ENCODE peak calls at places on chromosomes 7 and 10, in five cellular contexts. One of them, this sample, is unnamed.
A peak's percentile ranks its signal among the peaks of the same experiment; 100 is the strongest.

GRCh38 chr10:112990271-112990670 is 40.2 kb downstream of the TCF7L2 start:
- DNase-seq in neuronal stem cell: no peak
- DNase-seq in H1: no peak
- DNase-seq in IMR-90: no peak
- DNase-seq in mesendoderm: peak; percentile 45
- DNase-seq in this sample: no peak

GRCh38 chr7:112125250-112125649 is 80.9 kb downstream of the DOCK4 start:
- DNase-seq in neuronal stem cell: no peak
- DNase-seq in H1: no peak
- DNase-seq in IMR-90: no peak
- DNase-seq in mesendoderm: no peak
- DNase-seq in this sample: no peak

GRCh38 chr10:71634531-71635164 is 84.9 kb downstream of the C10orf105 start:
- DNase-seq in neuronal stem cell: no peak
- DNase-seq in H1: no peak
- DNase-seq in IMR-90: no peak
- DNase-seq in mesendoderm: no peak
- DNase-seq in this sample: no peak

GRCh38 chr7:112933598-112933997 is 143.4 kb upstream of the TMEM168 start:
- DNase-seq in neuronal stem cell: no peak
- DNase-seq in H1: no peak
- DNase-seq in IMR-90: no peak
- DNase-seq in mesendoderm: peak; percentile 3
- DNase-seq in this sample: no peak

GRCh38 chr10:128062331-128062730 is 63.9 kb downstream of the MKI67 start:
- DNase-seq in neuronal stem cell: no peak
- DNase-seq in H1: no peak
- DNase-seq in IMR-90: no peak
- DNase-seq in mesendoderm: peak; percentile 84
- DNase-seq in this sample: no peak

GRCh38 chr7:131897790-131898165 is 341.4 kb upstream of the PODXL start:
- DNase-seq in neuronal stem cell: no peak
- DNase-seq in H1: no peak
- DNase-seq in IMR-90: no peak
- DNase-seq in mesendoderm: peak; percentile 46
- DNase-seq in this sample: peak; percentile 18

GRCh38 chr10:1581189-1581588 is 156.1 kb downstream of the ADARB2 start:
- DNase-seq in neuronal stem cell: no peak
- DNase-seq in H1: no peak
- DNase-seq in IMR-90: no peak
- DNase-seq in mesendoderm: peak; percentile 61
- DNase-seq in this sample: peak; percentile 61

GRCh38 chr10:108399466-108399865 is 1235.0 kb upstream of the SORCS1 start:
- DNase-seq in neuronal stem cell: no peak
- DNase-seq in H1: no peak
- DNase-seq in IMR-90: no peak
- DNase-seq in mesendoderm: no peak
- DNase-seq in this sample: no peak

GRCh38 chr7:151686826-151687225 is 167.1 kb upstream of the RHEB start:
- DNase-seq in neuronal stem cell: no peak
- DNase-seq in H1: no peak
- DNase-seq in IMR-90: no peak
- DNase-seq in mesendoderm: no peak
- DNase-seq in this sample: no peak

GRCh38 chr10:61669849-61670248 is 7.1 kb downstream of the CABCOCO1 start:
- DNase-seq in neuronal stem cell: no peak
- DNase-seq in H1: no peak
- DNase-seq in IMR-90: no peak
- DNase-seq in mesendoderm: no peak
- DNase-seq in this sample: no peak

GRCh38 chr7:124057872-124058271 is 25.0 kb upstream of the TMEM229A start:
- DNase-seq in neuronal stem cell: no peak
- DNase-seq in H1: no peak
- DNase-seq in IMR-90: no peak
- DNase-seq in mesendoderm: no peak
- DNase-seq in this sample: no peak

GRCh38 chr10:58513189-58514101 is 773 bp downstream of the BICC1 start:
- DNase-seq in neuronal stem cell: peak; percentile 41
- DNase-seq in H1: peak; percentile 68
- DNase-seq in IMR-90: peak; percentile 84
- DNase-seq in mesendoderm: peak; percentile 50
- DNase-seq in this sample: peak; percentile 39

GRCh38 chr10:36526045-36526444 is 599.4 kb upstream of the ANKRD30A start:
- DNase-seq in neuronal stem cell: no peak
- DNase-seq in H1: no peak
- DNase-seq in IMR-90: no peak
- DNase-seq in mesendoderm: no peak
- DNase-seq in this sample: no peak

GRCh38 chr10:17074548-17074860 is 55.1 kb downstream of the CUBN start:
- DNase-seq in neuronal stem cell: no peak
- DNase-seq in H1: no peak
- DNase-seq in IMR-90: peak; percentile 52
- DNase-seq in mesendoderm: no peak
- DNase-seq in this sample: no peak

GRCh38 chr7:127816354-127817190 is 164.6 kb downstream of the SND1 start:
- DNase-seq in neuronal stem cell: no peak
- DNase-seq in H1: no peak
- DNase-seq in IMR-90: no peak
- DNase-seq in mesendoderm: no peak
- DNase-seq in this sample: no peak

GRCh38 chr10:101389986-101390531 is 36.1 kb downstream of the BTRC start:
- DNase-seq in neuronal stem cell: no peak
- DNase-seq in H1: no peak
- DNase-seq in IMR-90: no peak
- DNase-seq in mesendoderm: no peak
- DNase-seq in this sample: no peak

GRCh38 chr10:69952069-69952800 is 100.4 kb upstream of the MACROH2A2 start:
- DNase-seq in neuronal stem cell: no peak
- DNase-seq in H1: no peak
- DNase-seq in IMR-90: no peak
- DNase-seq in mesendoderm: no peak
- DNase-seq in this sample: no peak

GRCh38 chr7:138945169-138945568 is 36.0 kb downstream of the KIAA1549 start:
- DNase-seq in neuronal stem cell: no peak
- DNase-seq in H1: no peak
- DNase-seq in IMR-90: no peak
- DNase-seq in mesendoderm: peak; percentile 81
- DNase-seq in this sample: no peak

GRCh38 chr10:29140991-29141390 is 147.9 kb upstream of the LYZL1 start:
- DNase-seq in neuronal stem cell: no peak
- DNase-seq in H1: no peak
- DNase-seq in IMR-90: peak; percentile 92
- DNase-seq in mesendoderm: peak; percentile 87
- DNase-seq in this sample: no peak

GRCh38 chr10:75530337-75530736 is 98.9 kb downstream of the LRMDA start:
- DNase-seq in neuronal stem cell: no peak
- DNase-seq in H1: no peak
- DNase-seq in IMR-90: no peak
- DNase-seq in mesendoderm: peak; percentile 59
- DNase-seq in this sample: no peak

GRCh38 chr10:69801434-69802315 is at the start of gene COL13A1:
- DNase-seq in neuronal stem cell: peak; percentile 74
- DNase-seq in H1: peak; percentile 89
- DNase-seq in IMR-90: peak; percentile 75
- DNase-seq in mesendoderm: peak; percentile 97
- DNase-seq in this sample: peak; percentile 93

GRCh38 chr7:121634356-121634755 is 238.2 kb upstream of the FAM3C start:
- DNase-seq in neuronal stem cell: no peak
- DNase-seq in H1: no peak
- DNase-seq in IMR-90: no peak
- DNase-seq in mesendoderm: peak; percentile 48
- DNase-seq in this sample: no peak

GRCh38 chr7:41918597-41918996 is 215.7 kb upstream of the INHBA start:
- DNase-seq in neuronal stem cell: no peak
- DNase-seq in H1: no peak
- DNase-seq in IMR-90: peak; percentile 98
- DNase-seq in mesendoderm: no peak
- DNase-seq in this sample: no peak

GRCh38 chr10:34751272-34751671 is 63.8 kb downstream of the PARD3 start:
- DNase-seq in neuronal stem cell: no peak
- DNase-seq in H1: no peak
- DNase-seq in IMR-90: no peak
- DNase-seq in mesendoderm: no peak
- DNase-seq in this sample: no peak

GRCh38 chr10:34756584-34756983 is 58.5 kb downstream of the PARD3 start:
- DNase-seq in neuronal stem cell: no peak
- DNase-seq in H1: no peak
- DNase-seq in IMR-90: no peak
- DNase-seq in mesendoderm: no peak
- DNase-seq in this sample: no peak

GRCh38 chr10:34757933-34758332 is 57.2 kb downstream of the PARD3 start:
- DNase-seq in neuronal stem cell: no peak
- DNase-seq in H1: no peak
- DNase-seq in IMR-90: no peak
- DNase-seq in mesendoderm: no peak
- DNase-seq in this sample: no peak

GRCh38 chr10:34748767-34749166 is 66.3 kb downstream of the PARD3 start:
- DNase-seq in neuronal stem cell: no peak
- DNase-seq in H1: no peak
- DNase-seq in IMR-90: no peak
- DNase-seq in mesendoderm: no peak
- DNase-seq in this sample: no peak

DNA sequence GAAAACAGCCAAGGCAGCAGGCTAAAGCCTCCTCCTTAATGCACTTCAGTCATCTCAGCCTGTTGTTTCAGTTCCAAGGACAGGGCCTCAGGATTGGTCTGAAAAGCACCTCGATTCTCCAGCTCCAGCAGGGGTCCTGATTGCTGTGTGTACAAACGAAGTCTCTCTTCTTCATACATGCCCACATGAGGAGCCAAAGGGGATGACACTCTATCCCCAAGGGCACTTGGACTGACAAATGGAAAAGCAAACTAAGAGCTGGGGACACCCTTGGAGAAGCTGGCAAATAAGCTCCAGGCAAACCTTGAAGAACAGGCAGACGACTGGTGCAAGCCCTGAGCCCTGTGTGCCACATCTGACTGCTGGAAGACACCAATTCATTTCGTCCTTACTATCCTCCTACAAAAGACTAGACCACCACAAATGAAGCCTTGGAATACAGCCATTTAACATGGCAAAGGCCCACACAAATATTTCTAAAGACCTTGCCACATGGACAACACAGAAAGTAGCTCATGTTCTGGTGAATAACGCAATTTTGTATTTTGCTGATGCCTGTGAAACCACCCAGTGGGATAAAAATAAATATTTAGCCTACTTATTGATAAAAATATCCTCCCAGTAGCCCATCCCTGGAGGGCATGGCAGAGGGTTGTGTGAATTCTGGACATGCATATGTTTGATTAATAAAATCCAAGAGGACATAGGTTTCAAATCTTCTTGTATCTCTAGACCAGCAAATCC is 61.9 kb downstream of the PARD3 start:
- DNase-seq in neuronal stem cell: no peak
- DNase-seq in H1: no peak
- DNase-seq in IMR-90: no peak
- DNase-seq in mesendoderm: peak; percentile 57
- DNase-seq in this sample: no peak
- H2AK5ac ChIP-seq in neuronal stem cell: no peak overlapping the region
- H2AK5ac ChIP-seq in H1: no peak overlapping the region
- H2AK5ac ChIP-seq in IMR-90: no peak overlapping the region
- H2AK5ac ChIP-seq in mesendoderm: no peak overlapping the region
- H2AK5ac ChIP-seq in this sample: no peak overlapping the region

DNA sequence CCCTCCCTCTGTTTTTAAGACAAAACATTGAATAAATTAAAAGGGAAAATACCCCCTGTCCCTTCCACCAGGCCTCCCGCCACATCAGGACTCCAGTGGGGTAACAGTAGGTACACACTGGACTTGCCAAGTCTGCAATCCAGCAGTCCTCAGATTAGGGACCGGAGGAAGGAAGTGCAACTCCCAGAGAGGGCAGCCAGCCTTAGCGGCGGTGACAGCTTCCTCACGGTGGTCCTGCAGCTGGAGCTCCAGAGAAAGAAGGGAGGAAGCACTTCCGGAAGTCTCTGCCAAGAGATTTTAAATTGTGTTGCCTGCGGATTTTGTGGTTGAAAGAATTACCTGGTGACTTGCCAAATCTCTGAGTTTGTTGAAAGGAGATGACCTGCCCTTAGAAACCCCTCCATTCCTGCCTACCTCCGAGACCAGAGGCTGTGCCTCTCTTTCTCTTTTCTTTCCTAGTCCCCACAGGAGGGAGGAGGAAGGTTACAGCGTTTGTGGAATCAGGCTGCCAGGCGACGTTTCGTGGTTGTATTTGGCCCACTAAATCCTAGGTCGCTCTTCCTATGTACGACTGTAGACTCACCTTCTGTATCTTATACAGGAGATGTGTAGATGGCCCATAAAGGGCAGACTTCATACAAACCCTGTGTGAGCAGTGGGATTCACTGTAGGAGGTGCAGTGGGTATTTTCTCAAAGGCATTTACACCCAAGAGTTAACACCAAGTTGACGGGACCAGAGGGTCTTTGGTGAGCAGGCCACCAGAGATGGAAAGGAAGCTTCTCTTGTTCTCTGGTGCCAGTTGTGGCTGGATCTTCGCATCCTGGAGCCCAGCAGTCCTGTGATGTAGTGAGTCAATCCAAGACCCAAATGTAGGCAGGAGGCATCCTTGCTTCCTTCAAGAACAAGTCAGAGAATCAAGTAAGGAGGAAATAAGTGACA is 77.9 kb downstream of the INSIG1 start:
- DNase-seq in neuronal stem cell: no peak
- DNase-seq in H1: peak; percentile 60
- DNase-seq in IMR-90: no peak
- DNase-seq in mesendoderm: peak; percentile 64
- DNase-seq in this sample: peak; percentile 62
- H2BK5ac ChIP-seq in neuronal stem cell: no peak overlapping the region
- H2BK5ac ChIP-seq in H1: no peak overlapping the region
- H2BK5ac ChIP-seq in IMR-90: no peak overlapping the region
- H2BK5ac ChIP-seq in mesendoderm: no peak overlapping the region
- H2BK5ac ChIP-seq in this sample: no peak overlapping the region

GRCh38 chr10:132406750-132407149 is 9.8 kb downstream of the PWWP2B start:
- DNase-seq in neuronal stem cell: no peak
- DNase-seq in H1: no peak
- DNase-seq in IMR-90: no peak
- DNase-seq in mesendoderm: no peak
- DNase-seq in this sample: no peak
- H2AK5ac ChIP-seq in neuronal stem cell: no peak overlapping the region
- H2AK5ac ChIP-seq in H1: peak overlapping the region; percentile 100
- H2AK5ac ChIP-seq in IMR-90: no peak overlapping the region
- H2AK5ac ChIP-seq in mesendoderm: peak overlapping the region; percentile 4
- H2AK5ac ChIP-seq in this sample: no peak overlapping the region

GRCh38 chr10:103720328-103720963 is 134.9 kb downstream of the SH3PXD2A start:
- DNase-seq in neuronal stem cell: no peak
- DNase-seq in H1: no peak
- DNase-seq in IMR-90: peak; percentile 65
- DNase-seq in mesendoderm: peak; percentile 25
- DNase-seq in this sample: no peak
- H2BK5ac ChIP-seq in neuronal stem cell: no peak overlapping the region
- H2BK5ac ChIP-seq in H1: peak overlapping the region; percentile 63
- H2BK5ac ChIP-seq in IMR-90: no peak overlapping the region
- H2BK5ac ChIP-seq in mesendoderm: no peak overlapping the region
- H2BK5ac ChIP-seq in this sample: no peak overlapping the region